ENCODE peak calls at places on chromosomes 16 and 17, in nine cellular contexts. A is CD4-positive, alpha-beta T cell; G is colonic mucosa; Y is cardiac fibroblast; F is AG04450; Z is fibroblast of villous mesenchyme; M is nephron progenitor cell; O is H1; Q is AG10803. T is an unnamed sample.

GRCh38 chr17:75475144-75475835 is 18.9 kb downstream of the TMEM94 start:
- DNase-seq in Y (peak), Z (no peak), O (no peak), M (no peak), F (no peak), A (no peak), Q (no peak), G (no peak), T (no peak)

GRCh38 chr17:57890857-57891232 is 41.0 kb upstream of the MRPS23 start:
- DNase-seq in Q (no peak), A (no peak), M (no peak), G (no peak), F (no peak), Y (no peak), O (no peak), Z (no peak), T (no peak)

GRCh38 chr17:48575066-48575582 is 3.0 kb downstream of the HOXB4 start:
- DNase-seq in O (no peak), G (no peak), Q (peak), M (no peak), Y (no peak), F (no peak), Z (no peak), A (no peak), T (no peak)

GRCh38 chr17:62854026-62854425 is 45.9 kb upstream of the MARCHF10 start:
- DNase-seq in M (no peak), Y (no peak), G (no peak), F (no peak), Q (peak), A (no peak), O (no peak), Z (no peak), T (no peak)

GRCh38 chr17:74212262-74212912 is 984 bp upstream of the TTYH2 start:
- DNase-seq in O (no peak), G (peak), Q (peak), F (no peak), A (no peak), Z (peak), Y (peak), M (peak), T (no peak)

GRCh38 chr16:70663524-70664324 is 17.4 kb downstream of the IL34 start:
- DNase-seq in Z (no peak), Q (no peak), G (no peak), F (no peak), Y (no peak), O (no peak), A (no peak), M (no peak), T (no peak)

GRCh38 chr16:55478827-55479559 is at the start of gene MMP2:
- DNase-seq in Z (peak), A (no peak), Q (peak), F (no peak), Y (peak), O (peak), G (peak), M (peak), T (no peak)

GRCh38 chr16:4693956-4694663 is 748 bp downstream of the NUDT16L1 start:
- DNase-seq in F (peak), M (peak), Y (peak), Q (peak), Z (peak), O (no peak), G (peak), A (peak), T (peak)

GRCh38 chr17:6098050-6098449 is 27.9 kb downstream of the WSCD1 start:
- DNase-seq in A (no peak), G (no peak), Q (no peak), O (no peak), F (no peak), M (no peak), Z (no peak), Y (no peak), T (no peak)

GRCh38 chr17:7313890-7314718 is 1.1 kb downstream of the GPS2 start:
- DNase-seq in O (no peak), F (no peak), Q (peak), G (no peak), Y (peak), M (no peak), Z (no peak), A (no peak), T (no peak)

GRCh38 chr17:67055041-67055443 is 10.7 kb downstream of the CACNG1 start:
- DNase-seq in G (no peak), Z (no peak), A (no peak), F (no peak), M (no peak), Y (no peak), Q (no peak), O (no peak), T (no peak)

GRCh38 chr17:67052720-67053437 is 8.5 kb downstream of the CACNG1 start:
- DNase-seq in A (no peak), Z (no peak), G (peak), Q (no peak), M (no peak), O (no peak), F (no peak), Y (no peak), T (no peak)

GRCh38 chr17:67054011-67054591 is 9.7 kb downstream of the CACNG1 start:
- DNase-seq in Q (no peak), A (no peak), G (no peak), Y (no peak), M (no peak), Z (no peak), O (no peak), F (no peak), T (no peak)

GRCh38 chr17:67054608-67055007 is 10.3 kb downstream of the CACNG1 start:
- DNase-seq in Z (no peak), F (no peak), A (no peak), Q (no peak), G (no peak), M (no peak), Y (no peak), O (no peak), T (no peak)

DNA sequence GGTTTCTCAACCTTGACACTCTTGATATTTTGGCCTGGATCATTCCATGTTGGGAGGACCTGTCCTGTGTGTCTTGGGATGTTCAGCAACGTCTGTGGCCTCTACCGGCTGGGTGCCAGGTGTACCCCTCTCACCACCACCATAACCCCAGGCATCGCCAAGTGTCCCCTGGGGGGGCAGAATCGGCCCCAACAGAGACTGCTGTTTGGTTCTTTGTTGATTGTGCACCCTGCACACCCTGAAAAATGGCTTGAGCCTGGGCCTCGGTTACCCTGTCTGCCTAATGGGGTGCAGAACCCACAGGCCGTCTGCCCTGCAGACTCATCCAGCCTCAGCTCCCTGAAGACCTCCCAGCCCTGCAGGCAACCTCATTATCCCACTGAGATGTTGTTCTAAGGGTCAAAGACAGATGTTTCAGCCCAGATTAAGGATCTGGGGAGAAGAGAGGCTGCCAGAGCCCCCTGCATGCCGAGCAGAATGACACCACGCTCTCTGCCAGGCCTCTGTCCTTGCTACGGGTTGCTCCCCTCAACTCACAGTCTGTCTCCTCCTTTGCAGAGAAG is 9.2 kb downstream of the CACNG1 start:
- DNase-seq in M (no peak), F (no peak), A (no peak), O (no peak), G (no peak), Z (no peak), Q (no peak), Y (no peak), T (no peak)
- TF ChIP-seq CTCF in M (no peak), F (no peak), A (no peak), O (no peak), G (no peak), Z (no peak), Q (no peak), Y (no peak), T (no peak)

DNA sequence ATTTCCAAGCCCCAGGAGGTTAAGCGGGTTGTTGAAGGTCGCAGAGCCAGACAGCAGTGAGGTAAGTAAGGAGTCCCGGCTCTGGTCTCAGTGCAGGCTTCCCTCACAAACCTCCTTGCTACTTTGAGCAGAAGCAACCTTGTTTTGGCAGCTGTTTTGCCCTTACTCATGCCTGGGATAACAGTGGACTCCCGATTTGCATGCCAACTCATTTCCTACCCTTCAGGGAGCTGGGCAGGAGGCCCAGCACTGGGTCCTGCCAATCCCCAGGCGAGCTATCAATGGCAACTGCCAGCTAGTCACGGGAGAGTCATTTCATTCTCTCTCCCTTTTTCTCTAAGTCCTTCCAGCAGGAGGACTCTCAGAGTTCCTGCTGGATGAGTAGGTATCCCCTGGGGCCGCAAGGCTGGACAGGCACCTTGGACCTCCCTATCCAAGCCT is 72.0 kb upstream of the KSR1 start:
- DNase-seq in M (no peak), Q (peak), A (no peak), Z (peak), O (no peak), G (no peak), F (peak), Y (peak), T (no peak)
- TF ChIP-seq CTCF in M (no peak), Q (no peak), A (no peak), Z (no peak), O (no peak), G (no peak), F (peak), Y (peak), T (no peak)

GRCh38 chr16:89701425-89702406 is at the start of gene SPATA2L:
- DNase-seq in G (peak), Z (peak), M (peak), F (no peak), A (peak), Y (peak), O (peak), Q (peak), T (peak)
- TF ChIP-seq CTCF in G (no peak), Z (peak), M (no peak), F (no peak), A (no peak), Y (peak), O (peak), Q (no peak), T (peak)

DNA sequence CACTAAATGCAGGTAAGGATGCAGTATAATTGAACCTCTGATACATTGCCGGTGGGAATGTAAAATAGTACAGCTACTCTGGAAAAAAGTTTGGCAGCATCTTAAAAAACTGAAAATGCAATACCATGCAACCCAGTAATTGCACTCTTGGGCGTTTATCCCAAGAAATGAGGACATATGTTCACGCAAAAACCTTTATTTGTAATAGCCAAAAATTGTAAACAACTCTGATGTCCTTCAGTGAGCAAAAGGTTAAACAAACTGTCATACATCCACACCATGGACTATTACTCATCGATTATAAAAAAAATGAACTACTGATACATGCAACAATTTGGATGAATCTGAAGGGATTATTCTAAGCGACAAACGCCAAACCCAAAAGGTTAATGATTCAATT is 16.9 kb downstream of the SYNRG start:
- DNase-seq in M (no peak), F (no peak), O (no peak), G (no peak), Z (peak), A (no peak), Y (peak), Q (peak), T (no peak)
- TF ChIP-seq CTCF in M (no peak), F (no peak), O (no peak), G (no peak), Z (no peak), A (no peak), Y (no peak), Q (no peak), T (no peak)

DNA sequence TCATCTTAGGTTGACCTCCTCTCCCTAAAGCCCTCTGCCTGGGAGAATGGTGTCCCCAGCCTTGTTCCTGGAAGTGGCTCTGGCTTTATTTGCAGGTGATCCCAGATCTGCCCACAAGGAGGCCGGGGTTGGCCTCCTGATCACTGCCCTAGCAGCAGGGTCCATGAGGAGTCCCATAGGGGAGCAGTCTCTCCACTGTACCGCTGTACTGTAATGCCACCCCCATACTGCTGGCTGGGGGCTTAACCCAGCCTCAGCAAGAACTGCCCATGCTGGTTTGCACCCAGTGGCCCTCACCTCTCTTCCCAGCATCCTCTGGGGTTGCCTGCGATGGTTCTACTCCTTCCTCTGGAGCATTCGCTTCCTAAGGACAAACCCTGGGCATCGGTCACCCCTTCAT is 39.1 kb downstream of the PSME3IP1 start:
- DNase-seq in O (no peak), Z (no peak), A (no peak), Q (no peak), M (no peak), Y (no peak), G (no peak), F (no peak), T (no peak)
- TF ChIP-seq CTCF in O (peak), Z (peak), A (no peak), Q (peak), M (peak), Y (peak), G (no peak), F (peak), T (no peak)

GRCh38 chr16:88385112-88385594 is 2.4 kb downstream of the ZNF469 start:
- DNase-seq in Y (no peak), O (no peak), Z (no peak), G (no peak), A (no peak), Q (no peak), F (no peak), M (no peak), T (no peak)
- TF ChIP-seq CTCF in Y (no peak), O (no peak), Z (no peak), G (no peak), A (no peak), Q (no peak), F (no peak), M (no peak), T (no peak)

DNA sequence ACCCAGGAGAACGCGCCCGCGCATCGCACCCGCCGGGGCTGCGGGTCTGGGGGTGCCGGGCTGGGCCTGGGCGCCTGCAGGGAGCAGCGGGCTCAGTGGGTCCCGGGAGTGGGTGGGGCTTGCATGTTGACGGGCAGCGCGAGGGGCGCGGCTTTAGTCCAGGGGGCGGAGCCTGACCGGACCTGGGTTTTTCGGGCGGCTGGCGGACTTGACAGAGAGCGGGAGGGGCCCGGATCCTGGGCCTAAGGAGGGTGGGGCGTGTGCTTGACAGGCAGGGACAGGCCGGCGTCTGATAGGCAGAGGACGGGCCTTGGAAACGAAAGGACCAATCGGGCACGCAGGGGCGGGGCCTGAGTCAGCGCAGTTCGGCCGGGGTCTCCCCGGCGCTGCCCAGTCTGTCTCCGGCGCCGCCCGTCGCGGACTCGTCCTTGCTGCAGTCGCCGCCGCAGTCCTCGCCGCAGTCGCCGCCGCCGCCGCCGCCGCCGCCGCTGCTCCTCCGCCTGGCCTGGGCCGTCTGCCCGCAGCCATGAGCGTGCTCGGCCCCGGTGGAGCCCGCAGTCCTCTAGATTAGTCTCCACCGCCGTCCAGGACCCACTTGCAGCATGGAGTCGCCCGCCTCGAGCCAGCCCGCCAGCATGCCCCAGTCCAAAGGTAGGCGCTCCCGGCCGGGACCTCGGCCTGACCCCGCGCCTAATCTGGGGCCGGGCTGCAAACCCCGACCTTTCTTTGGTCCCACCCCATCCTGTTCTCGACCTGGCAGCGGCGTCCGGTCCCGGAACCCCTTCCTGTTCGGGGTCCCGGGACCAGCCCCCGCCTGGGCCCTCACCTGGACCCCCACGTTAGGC is at the start of gene MAP2K3:
- DNase-seq in Y (peak), M (peak), O (peak), Q (peak), A (peak), Z (peak), G (peak), F (peak), T (peak)
- TF ChIP-seq CTCF in Y (no peak), M (no peak), O (no peak), Q (no peak), A (no peak), Z (no peak), G (no peak), F (no peak), T (no peak)

DNA sequence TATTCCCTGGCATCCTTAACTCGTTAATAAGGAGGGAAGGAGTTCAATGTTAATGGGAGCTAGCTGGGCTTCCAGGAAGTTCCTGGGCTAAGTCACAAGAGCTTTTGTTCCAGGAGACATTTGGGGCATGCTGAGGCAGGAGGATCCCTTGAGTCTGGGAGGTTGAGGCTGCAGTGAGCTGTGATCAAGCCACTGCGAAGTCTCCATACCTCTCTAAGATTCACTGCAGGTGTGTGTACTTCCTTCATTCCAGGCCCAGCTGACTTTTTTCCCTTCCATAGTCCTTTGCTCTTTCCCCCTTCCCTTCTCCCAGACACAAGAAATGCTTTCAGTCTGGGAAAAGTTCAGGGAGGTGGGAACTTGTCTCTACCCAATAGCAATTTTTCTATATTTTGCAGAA is 489.8 kb downstream of the NPIPA7 start:
- DNase-seq in M (no peak), O (no peak), Y (no peak), G (no peak), Z (no peak), Q (no peak), F (no peak), A (no peak), T (no peak)
- TF ChIP-seq CTCF in M (no peak), O (no peak), Y (no peak), G (no peak), Z (no peak), Q (no peak), F (no peak), A (no peak), T (no peak)

T was measured in GM10248.